ENCODE peak calls at places on chromosomes 13 and 19, in four cellular contexts. One of them, this sample, is unnamed.

GRCh38 chr13:44819245-44819644 is 170.0 kb downstream of the NUFIP1 start:
- DNase-seq in GM12878: no peak
- DNase-seq in HepG2: peak; percentile 57
- DNase-seq in K562: no peak
- DNase-seq in this sample: no peak

GRCh38 chr13:85798999-85799646 is at the start of gene SLITRK6:
- DNase-seq in GM12878: no peak
- DNase-seq in HepG2: no peak
- DNase-seq in K562: no peak
- DNase-seq in this sample: peak; percentile 61

GRCh38 chr13:25085125-25085742 is 10.7 kb upstream of the PABPC3 start:
- DNase-seq in GM12878: no peak
- DNase-seq in HepG2: peak; percentile 23
- DNase-seq in K562: no peak
- DNase-seq in this sample: peak; percentile 39

GRCh38 chr13:20426766-20427448 is 98.8 kb downstream of the CRYL1 start:
- DNase-seq in GM12878: no peak
- DNase-seq in HepG2: no peak
- DNase-seq in K562: no peak
- DNase-seq in this sample: no peak

GRCh38 chr19:57620673-57621348 is 6.8 kb downstream of the ZNF134 start:
- DNase-seq in GM12878: no peak
- DNase-seq in HepG2: no peak
- DNase-seq in K562: no peak
- DNase-seq in this sample: no peak

GRCh38 chr13:44575741-44576395 is at the start of gene TSC22D1:
- DNase-seq in GM12878: no peak
- DNase-seq in HepG2: no peak
- DNase-seq in K562: no peak
- DNase-seq in this sample: no peak

GRCh38 chr13:47033216-47033615 is 136.4 kb upstream of the HTR2A start:
- DNase-seq in GM12878: no peak
- DNase-seq in HepG2: no peak
- DNase-seq in K562: no peak
- DNase-seq in this sample: no peak

GRCh38 chr13:36430247-36431203 is 1.8 kb upstream of the CCNA1 start:
- DNase-seq in GM12878: no peak
- DNase-seq in HepG2: no peak
- DNase-seq in K562: no peak
- DNase-seq in this sample: no peak

GRCh38 chr19:1252818-1253513 is 4.6 kb downstream of the MIDN start:
- DNase-seq in GM12878: no peak
- DNase-seq in HepG2: peak; percentile 82
- DNase-seq in K562: no peak
- DNase-seq in this sample: no peak

GRCh38 chr19:43469160-43469480 is 3.7 kb upstream of the LYPD3 start:
- DNase-seq in GM12878: no peak
- DNase-seq in HepG2: peak; percentile 46
- DNase-seq in K562: no peak
- DNase-seq in this sample: no peak

GRCh38 chr19:58085348-58085875 is 12.6 kb downstream of the ZSCAN18 start:
- DNase-seq in GM12878: no peak
- DNase-seq in HepG2: no peak
- DNase-seq in K562: no peak
- DNase-seq in this sample: no peak

GRCh38 chr19:1837625-1838105 is 10.6 kb downstream of the REXO1 start:
- DNase-seq in GM12878: no peak
- DNase-seq in HepG2: peak; percentile 40
- DNase-seq in K562: peak; percentile 73
- DNase-seq in this sample: peak; percentile 81

GRCh38 chr13:78662467-78662866 is 3.5 kb upstream of the OBI1 start:
- DNase-seq in GM12878: no peak
- DNase-seq in HepG2: no peak
- DNase-seq in K562: no peak
- DNase-seq in this sample: no peak

GRCh38 chr13:36344173-36344572 is 2.0 kb downstream of the SPART start:
- DNase-seq in GM12878: no peak
- DNase-seq in HepG2: no peak
- DNase-seq in K562: peak; percentile 13
- DNase-seq in this sample: no peak

GRCh38 chr19:13337181-13337580 is 169.1 kb downstream of the CACNA1A start:
- DNase-seq in GM12878: no peak
- DNase-seq in HepG2: no peak
- DNase-seq in K562: no peak
- DNase-seq in this sample: no peak

GRCh38 chr13:53020764-53021332 is 7.8 kb upstream of the OLFM4 start:
- DNase-seq in GM12878: no peak
- DNase-seq in HepG2: no peak
- DNase-seq in K562: no peak
- DNase-seq in this sample: no peak

GRCh38 chr19:56116606-56117005 is 4.5 kb downstream of the ZNF787 start:
- DNase-seq in GM12878: no peak
- DNase-seq in HepG2: no peak
- DNase-seq in K562: no peak
- DNase-seq in this sample: no peak

GRCh38 chr13:99158846-99159245 is 41.8 kb upstream of the UBAC2 start:
- DNase-seq in GM12878: no peak
- DNase-seq in HepG2: no peak
- DNase-seq in K562: no peak
- DNase-seq in this sample: no peak

GRCh38 chr13:49746111-49746510 is 46.4 kb downstream of the KPNA3 start:
- DNase-seq in GM12878: no peak
- DNase-seq in HepG2: peak; percentile 85
- DNase-seq in K562: no peak
- DNase-seq in this sample: no peak

GRCh38 chr13:74070065-74070464 is 64.1 kb downstream of the KLF12 start:
- DNase-seq in GM12878: peak; percentile 8
- DNase-seq in HepG2: no peak
- DNase-seq in K562: no peak
- DNase-seq in this sample: no peak

GRCh38 chr19:21256722-21257121 is 72.5 kb downstream of the ZNF708 start:
- DNase-seq in GM12878: no peak
- DNase-seq in HepG2: peak; percentile 48
- DNase-seq in K562: peak; percentile 8
- DNase-seq in this sample: no peak

GRCh38 chr13:37065893-37066526 is 6.5 kb upstream of the SUPT20H start:
- DNase-seq in GM12878: no peak
- DNase-seq in HepG2: no peak
- DNase-seq in K562: no peak
- DNase-seq in this sample: no peak

GRCh38 chr19:748274-748598 is 2.7 kb upstream of the MISP start:
- DNase-seq in GM12878: no peak
- DNase-seq in HepG2: no peak
- DNase-seq in K562: peak; percentile 61
- DNase-seq in this sample: no peak

GRCh38 chr13:62014299-62014698 is 598.6 kb upstream of the PCDH20 start:
- DNase-seq in GM12878: no peak
- DNase-seq in HepG2: peak; percentile 9
- DNase-seq in K562: no peak
- DNase-seq in this sample: peak; percentile 77

GRCh38 chr13:110497003-110497402 is 64.5 kb downstream of the RAB20 start:
- DNase-seq in GM12878: no peak
- DNase-seq in HepG2: no peak
- DNase-seq in K562: no peak
- DNase-seq in this sample: no peak

GRCh38 chr13:110498765-110499164 is 62.8 kb downstream of the RAB20 start:
- DNase-seq in GM12878: no peak
- DNase-seq in HepG2: no peak
- DNase-seq in K562: no peak
- DNase-seq in this sample: no peak

GRCh38 chr13:110501188-110501587 is 60.3 kb downstream of the RAB20 start:
- DNase-seq in GM12878: no peak
- DNase-seq in HepG2: no peak
- DNase-seq in K562: no peak
- DNase-seq in this sample: no peak

GRCh38 chr13:110498327-110498726 is 63.2 kb downstream of the RAB20 start:
- DNase-seq in GM12878: no peak
- DNase-seq in HepG2: no peak
- DNase-seq in K562: no peak
- DNase-seq in this sample: no peak

GRCh38 chr13:110499621-110500281 is 61.8 kb downstream of the RAB20 start:
- DNase-seq in GM12878: no peak
- DNase-seq in HepG2: no peak
- DNase-seq in K562: no peak
- DNase-seq in this sample: no peak
- TF ChIP-seq TARDBP in GM12878: no peak
- TF ChIP-seq TARDBP in HepG2: no peak
- TF ChIP-seq TARDBP in K562: no peak
- TF ChIP-seq TARDBP in this sample: no peak

DNA sequence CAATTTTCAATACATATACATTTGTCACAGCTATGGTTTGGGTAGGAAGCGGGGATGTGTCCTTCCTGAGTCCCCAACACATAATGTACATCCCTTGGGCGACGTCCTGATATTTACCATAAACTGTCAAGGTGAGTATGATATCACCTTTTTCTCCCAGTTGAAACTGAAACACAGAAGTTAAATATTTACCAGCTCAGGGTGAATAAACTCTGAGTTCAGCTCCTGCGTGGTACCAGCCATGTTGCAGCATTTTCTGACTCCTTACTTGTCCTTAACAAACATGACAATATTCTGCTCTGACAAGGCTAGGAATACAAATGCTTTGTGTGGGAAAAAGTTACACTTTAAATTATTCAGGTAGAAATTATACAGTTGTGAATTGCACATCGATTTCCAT is 294.2 kb downstream of the TEX29 start:
- DNase-seq in GM12878: no peak
- DNase-seq in HepG2: no peak
- DNase-seq in K562: no peak
- DNase-seq in this sample: no peak
- TF ChIP-seq BHLHE40 in GM12878: no peak
- TF ChIP-seq BHLHE40 in HepG2: no peak
- TF ChIP-seq BHLHE40 in K562: no peak
- TF ChIP-seq BHLHE40 in this sample: no peak

GRCh38 chr13:110867380-110867779 is 47.5 kb downstream of the ANKRD10 start:
- DNase-seq in GM12878: no peak
- DNase-seq in HepG2: no peak
- DNase-seq in K562: no peak
- DNase-seq in this sample: no peak
- TF ChIP-seq TARDBP in GM12878: no peak
- TF ChIP-seq TARDBP in HepG2: no peak
- TF ChIP-seq TARDBP in K562: no peak
- TF ChIP-seq TARDBP in this sample: no peak

GRCh38 chr19:3710265-3710812 is 2.2 kb downstream of the TJP3 start:
- DNase-seq in GM12878: no peak
- DNase-seq in HepG2: peak; percentile 90
- DNase-seq in K562: peak; percentile 57
- DNase-seq in this sample: no peak
- TF ChIP-seq BHLHE40 in GM12878: no peak
- TF ChIP-seq BHLHE40 in HepG2: no peak
- TF ChIP-seq BHLHE40 in K562: no peak
- TF ChIP-seq BHLHE40 in this sample: no peak

GRCh38 chr13:113110048-113110851 is 4.7 kb downstream of the F7 start:
- DNase-seq in GM12878: no peak
- DNase-seq in HepG2: no peak
- DNase-seq in K562: no peak
- DNase-seq in this sample: no peak

GRCh38 chr13:113106666-113107065 is 1.1 kb downstream of the F7 start:
- DNase-seq in GM12878: no peak
- DNase-seq in HepG2: no peak
- DNase-seq in K562: no peak
- DNase-seq in this sample: no peak

GRCh38 chr13:113106053-113106452 is 462 bp downstream of the F7 start:
- DNase-seq in GM12878: no peak
- DNase-seq in HepG2: no peak
- DNase-seq in K562: no peak
- DNase-seq in this sample: no peak

GRCh38 chr13:113110852-113111315 is 5.3 kb downstream of the F7 start:
- DNase-seq in GM12878: no peak
- DNase-seq in HepG2: no peak
- DNase-seq in K562: no peak
- DNase-seq in this sample: no peak

DNA sequence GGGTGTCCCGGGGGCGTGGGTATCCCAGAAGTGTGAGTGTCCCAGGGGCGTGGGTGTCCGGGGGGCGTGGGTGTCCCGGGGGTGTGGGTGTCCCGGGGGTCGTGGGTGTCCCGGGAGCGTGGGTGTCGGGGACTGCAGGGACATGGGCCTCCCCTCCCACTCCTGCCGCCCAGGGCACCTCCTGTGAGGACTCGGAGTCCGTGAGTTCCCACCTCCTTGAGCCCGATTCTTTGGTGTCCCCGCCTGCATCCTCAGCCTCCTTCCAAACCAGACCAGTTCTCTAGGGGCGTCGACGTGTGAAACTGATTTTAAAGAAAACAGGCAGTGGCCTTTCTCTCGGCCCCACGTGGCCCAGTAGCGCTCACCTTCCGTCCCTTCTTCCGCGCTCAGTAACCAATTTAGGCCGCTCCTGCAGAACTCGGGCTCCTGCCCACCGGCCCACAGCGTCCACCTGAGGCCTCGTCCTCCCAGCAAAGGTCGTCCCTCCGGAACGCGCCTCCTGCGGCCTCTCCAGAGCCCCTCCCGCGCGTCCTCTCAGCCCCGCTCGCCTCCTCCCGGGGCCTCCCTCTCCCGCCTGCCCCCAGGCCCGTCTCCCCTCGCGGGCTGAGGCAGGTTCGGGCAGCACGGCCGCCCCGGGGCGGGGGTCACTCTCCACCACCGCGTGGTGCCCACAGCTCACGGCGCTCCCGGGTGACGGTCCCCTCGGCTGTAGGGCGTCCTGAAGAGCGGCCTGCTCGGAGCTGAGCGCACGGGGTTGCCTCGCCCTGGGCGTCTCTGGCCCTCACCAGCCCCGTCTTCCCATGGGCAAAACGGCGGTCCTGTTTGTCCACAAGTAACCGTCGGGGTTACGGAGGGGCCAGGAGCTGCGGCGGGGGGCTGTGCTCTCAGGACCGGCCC is 3.8 kb downstream of the F7 start:
- DNase-seq in GM12878: no peak
- DNase-seq in HepG2: no peak
- DNase-seq in K562: no peak
- DNase-seq in this sample: no peak
- TF ChIP-seq TARDBP in GM12878: no peak
- TF ChIP-seq TARDBP in HepG2: no peak
- TF ChIP-seq TARDBP in K562: no peak
- TF ChIP-seq TARDBP in this sample: no peak

DNA sequence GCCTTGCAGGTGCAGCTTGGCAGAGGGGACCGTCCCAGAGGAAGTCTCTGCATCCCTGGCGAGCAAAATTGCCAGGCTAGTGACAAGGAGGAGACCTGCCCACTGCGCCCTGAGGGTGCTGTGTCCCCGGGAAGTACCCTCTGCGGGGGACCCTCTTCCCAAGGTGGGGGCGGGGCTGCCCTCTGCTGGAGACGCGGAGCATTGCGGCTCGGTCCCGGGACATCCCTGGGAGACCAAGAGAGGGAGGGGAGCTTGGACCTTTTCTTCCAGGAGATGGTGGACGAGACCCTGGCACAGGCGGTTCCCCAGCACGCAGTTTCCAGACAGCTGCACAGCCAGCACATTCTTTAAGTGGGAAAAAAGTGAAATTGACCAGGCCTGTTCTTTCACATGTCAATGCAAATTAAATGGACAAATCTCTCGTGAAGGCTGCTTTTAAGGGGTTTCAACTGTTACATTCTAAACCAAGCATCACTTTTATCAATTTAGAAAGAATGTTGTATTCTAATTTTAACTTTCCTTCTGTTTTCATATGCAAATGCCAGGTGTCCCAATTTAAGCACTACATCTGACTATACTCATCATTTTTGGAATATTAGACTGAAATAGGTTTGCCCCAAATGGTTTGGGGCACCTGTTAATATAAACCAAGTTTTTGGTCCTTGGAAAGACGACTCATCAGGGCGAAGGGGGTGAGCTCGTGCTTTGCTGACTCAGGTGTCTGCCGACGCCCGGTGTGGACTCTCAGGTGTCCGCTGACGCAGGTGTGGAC is 60.7 kb downstream of the MCF2L start:
- DNase-seq in GM12878: no peak
- DNase-seq in HepG2: peak; percentile 25
- DNase-seq in K562: peak; percentile 81
- DNase-seq in this sample: peak; percentile 56
- TF ChIP-seq BHLHE40 in GM12878: no peak
- TF ChIP-seq BHLHE40 in HepG2: no peak
- TF ChIP-seq BHLHE40 in K562: no peak
- TF ChIP-seq BHLHE40 in this sample: no peak

This sample was measured in HEK293T.